ENCODE peak calls at places on chromosome 11, in ten cellular contexts. G is progenitor cell of endocrine pancreas, E is bronchial epithelial cell, W is kidney, F is fibroblast of pulmonary artery, A is endothelial cell, V is fibroblast of the aortic adventitia, C is tibial artery, D is gastrocnemius medialis, Z is WTC11. I is an unnamed sample.

GRCh38 chr11:16346975-16347374 is 9.4 kb downstream of the SOX6 start:
- DNase-seq in A (no peak), C (no peak), F (peak; percentile 20), G (no peak), Z (no peak), D (peak; percentile 49), W (no peak), E (peak; percentile 81), V (no peak), I (peak; percentile 7)

GRCh38 chr11:70699294-70700221 is 301.2 kb downstream of the CTTN start:
- DNase-seq in V (no peak), G (no peak), W (peak; percentile 21), E (no peak), F (no peak), D (no peak), Z (peak; percentile 59), C (no peak), A (peak; percentile 47), I (no peak)

GRCh38 chr11:32173435-32173834 is 82.6 kb downstream of the RCN1 start:
- DNase-seq in G (peak; percentile 48), F (peak; percentile 79), D (no peak), A (peak; percentile 78), W (peak; percentile 75), Z (peak; percentile 77), E (peak; percentile 43), V (peak; percentile 74), C (peak; percentile 23), I (peak; percentile 62)

GRCh38 chr11:69009441-69010211 is 3.4 kb downstream of the MRGPRF start:
- DNase-seq in F (no peak), C (no peak), D (no peak), E (no peak), Z (no peak), A (no peak), W (peak; percentile 40), V (no peak), G (no peak), I (no peak)

GRCh38 chr11:16406226-16406625 is 49.9 kb upstream of the SOX6 start:
- DNase-seq in A (no peak), G (no peak), W (no peak), Z (no peak), C (no peak), V (no peak), E (no peak), D (no peak), F (no peak), I (no peak)

GRCh38 chr11:124899376-124900145 is 1.9 kb upstream of the ROBO4 start:
- DNase-seq in C (no peak), V (peak; percentile 21), W (no peak), G (no peak), D (no peak), A (no peak), Z (no peak), F (peak; percentile 18), E (no peak), I (peak; percentile 14)

GRCh38 chr11:111335596-111335995 is 37.2 kb downstream of the POU2AF3 start:
- DNase-seq in W (no peak), G (no peak), V (no peak), D (no peak), F (no peak), E (no peak), C (no peak), A (no peak), Z (no peak), I (peak; percentile 51)

GRCh38 chr11:10452211-10452767 is 2.8 kb upstream of the AMPD3 start:
- DNase-seq in A (no peak), E (peak; percentile 59), D (no peak), W (no peak), V (no peak), C (no peak), Z (no peak), G (no peak), F (no peak), I (no peak)

GRCh38 chr11:27385245-27385644 is 22.2 kb upstream of the CCDC34 start:
- DNase-seq in E (peak; percentile 18), D (no peak), W (no peak), G (no peak), C (peak; percentile 24), A (no peak), Z (no peak), F (peak; percentile 89), V (peak; percentile 83), I (peak; percentile 46)

GRCh38 chr11:96015911-96016565 is 92.1 kb upstream of the MTMR2 start:
- DNase-seq in C (no peak), W (no peak), V (no peak), D (no peak), G (no peak), F (no peak), E (no peak), A (no peak), Z (no peak), I (no peak)

GRCh38 chr11:26993965-26994446 is at the start of gene FIBIN:
- DNase-seq in V (peak; percentile 89), Z (peak; percentile 55), C (peak; percentile 55), D (peak; percentile 22), A (peak; percentile 32), F (peak; percentile 83), G (no peak), W (peak; percentile 79), E (peak; percentile 35), I (peak; percentile 78)

DNA sequence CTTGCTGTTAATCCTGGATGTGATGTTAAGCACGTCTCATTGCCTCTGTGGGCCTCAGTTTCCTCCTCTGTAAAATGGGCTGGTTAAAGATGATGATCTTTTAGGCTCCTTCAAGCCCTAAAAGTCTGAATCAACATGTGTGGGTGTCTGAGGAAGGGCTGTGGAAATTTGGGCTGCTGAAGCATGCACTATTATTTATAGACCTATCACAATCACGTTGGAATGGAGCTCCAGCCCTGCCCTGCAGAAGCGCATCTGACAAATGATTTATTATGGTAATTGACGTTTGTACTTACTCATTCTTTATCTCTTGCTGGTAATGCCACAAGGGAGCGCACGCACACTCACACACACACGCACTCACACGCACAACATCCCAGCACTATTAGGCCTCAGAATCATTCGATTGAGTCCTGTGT is 20.4 kb downstream of the P2RX3 start:
- DNase-seq in V (peak; percentile 51), W (no peak), G (no peak), E (no peak), F (peak; percentile 20), A (no peak), C (no peak), D (no peak), Z (no peak), I (no peak)
- TF ChIP-seq CTCF in V (no peak), W (no peak), G (no peak), E (no peak), F (no peak), A (no peak), C (no peak), D (no peak), Z (no peak), I (no peak)

GRCh38 chr11:76729214-76729613 is 53.9 kb upstream of the TSKU start:
- DNase-seq in E (no peak), F (no peak), A (no peak), G (no peak), Z (no peak), V (no peak), W (no peak), D (no peak), C (no peak), I (no peak)
- TF ChIP-seq CTCF in E (no peak), F (no peak), A (no peak), G (no peak), Z (no peak), V (no peak), W (no peak), D (no peak), C (no peak), I (no peak)

GRCh38 chr11:123434262-123434661 is 4.2 kb downstream of the GRAMD1B start:
- DNase-seq in W (no peak), V (peak; percentile 21), D (no peak), Z (peak; percentile 48), G (no peak), F (peak; percentile 43), A (peak; percentile 31), E (no peak), C (no peak), I (peak; percentile 35)
- TF ChIP-seq CTCF in W (peak; percentile 14), V (peak; percentile 29), D (no peak), Z (no peak), G (no peak), F (peak; percentile 26), A (peak; percentile 24), E (peak; percentile 15), C (no peak), I (no peak)

DNA sequence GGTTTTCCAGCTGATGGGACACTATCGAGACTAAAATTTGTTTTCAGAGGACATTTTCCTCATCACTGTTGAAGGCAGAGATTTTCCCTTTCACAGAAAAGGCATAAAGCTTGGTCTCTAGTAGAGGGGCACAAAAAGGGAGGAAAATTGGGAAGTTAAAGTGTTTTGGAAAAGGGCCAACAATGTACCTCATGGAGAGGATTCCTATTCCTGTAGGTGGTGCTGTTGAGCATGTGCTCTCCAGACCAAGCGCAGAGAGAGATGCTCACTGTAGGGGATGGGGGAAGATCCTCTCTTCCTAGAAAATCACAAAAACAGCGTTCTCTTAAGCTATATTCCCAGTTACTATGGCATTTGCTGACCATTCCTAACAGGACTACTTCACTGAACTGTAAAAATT is 44.9 kb downstream of the OR4C46 start:
- DNase-seq in W (no peak), G (no peak), F (no peak), C (no peak), E (no peak), A (no peak), Z (no peak), V (no peak), D (no peak), I (no peak)
- TF ChIP-seq CTCF in W (no peak), G (no peak), F (no peak), C (no peak), E (no peak), A (no peak), Z (no peak), V (no peak), D (no peak), I (no peak)

DNA sequence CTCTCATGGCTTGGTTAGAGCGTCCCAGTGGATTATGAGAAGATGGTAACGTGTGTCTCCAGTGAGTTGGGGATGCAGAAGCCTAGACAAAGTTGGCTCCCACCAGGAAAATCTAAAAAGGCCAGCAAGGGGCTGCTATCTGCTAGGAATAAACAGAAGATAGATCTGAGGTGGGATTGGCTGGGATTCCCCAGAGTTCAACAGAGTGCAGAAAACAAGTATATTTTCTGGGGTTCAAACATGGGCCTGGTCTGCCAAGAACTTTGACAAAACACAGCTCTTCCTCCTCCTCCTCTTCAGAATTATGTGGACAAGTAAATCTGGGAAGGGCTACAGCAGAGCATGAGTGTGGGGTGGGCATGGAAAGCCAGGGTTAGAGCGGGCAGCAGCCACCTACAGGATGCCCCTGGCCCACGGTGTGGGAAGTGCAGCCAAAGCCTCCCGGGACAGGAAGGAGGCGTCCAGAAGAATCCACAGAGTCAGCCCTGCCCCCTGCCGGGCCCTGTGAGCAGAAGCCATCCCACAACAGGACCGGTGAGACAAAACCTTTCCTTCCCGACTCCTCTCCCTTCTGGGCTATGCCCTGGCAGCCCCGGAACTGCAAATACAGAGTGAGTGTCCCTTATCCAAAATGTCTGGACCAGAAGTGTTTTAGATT is 67.1 kb downstream of the CD82 start:
- DNase-seq in G (peak; percentile 11), W (no peak), Z (peak; percentile 63), E (peak; percentile 21), V (no peak), D (no peak), F (peak; percentile 24), C (no peak), A (peak; percentile 56), I (peak; percentile 67)
- TF ChIP-seq CTCF in G (peak; percentile 46), W (peak; percentile 34), Z (no peak), E (peak; percentile 65), V (peak; percentile 29), D (no peak), F (peak; percentile 47), C (peak; percentile 19), A (no peak), I (peak; percentile 25)